ENCODE peak calls at places on chromosomes 5 and 9, in four cellular contexts. R is AG09319; T is central memory CD4-positive, alpha-beta T cell; D is left cardiac atrium. X is an unnamed sample.

GRCh38 chr5:61625682-61626620 is 293.9 kb downstream of the ZSWIM6 start:
- DNase-seq in T (no peak), D (peak), R (no peak), X (peak)

GRCh38 chr5:143350790-143351603 is 52.5 kb downstream of the NR3C1 start:
- DNase-seq in R (peak), T (no peak), D (no peak), X (no peak)

GRCh38 chr9:35820076-35820475 is 5.2 kb upstream of the HINT2 start:
- DNase-seq in R (no peak), D (no peak), T (no peak), X (no peak)

GRCh38 chr5:66440202-66440680 is 156.0 kb upstream of the MAST4 start:
- DNase-seq in D (peak), T (no peak), R (no peak), X (no peak)

GRCh38 chr5:83340511-83340918 is 131.0 kb upstream of the VCAN start:
- DNase-seq in T (peak), D (no peak), R (no peak), X (no peak)

GRCh38 chr9:71767421-71768321 is 642 bp downstream of the CEMIP2 start:
- DNase-seq in T (peak), D (peak), R (no peak), X (peak)

GRCh38 chr5:176414704-176415103 is 1.6 kb downstream of the CLTB start:
- DNase-seq in R (no peak), D (no peak), T (no peak), X (no peak)

GRCh38 chr9:102842421-102842820 is 152.7 kb upstream of the CYLC2 start:
- DNase-seq in D (no peak), T (no peak), R (no peak), X (no peak)

GRCh38 chr5:52876456-52876855 is 88.7 kb downstream of the ITGA1 start:
- DNase-seq in T (no peak), D (no peak), R (no peak), X (no peak)

GRCh38 chr5:56310711-56311204 is 77.6 kb upstream of the ANKRD55 start:
- DNase-seq in D (no peak), T (no peak), R (no peak), X (no peak)

GRCh38 chr5:58013542-58014258 is 446.2 kb downstream of the PLK2 start:
- DNase-seq in T (no peak), D (no peak), R (no peak), X (no peak)

GRCh38 chr9:133277467-133277866 is 2.5 kb upstream of the ABO start:
- DNase-seq in D (no peak), R (no peak), T (no peak), X (no peak)

GRCh38 chr9:80699551-80699998 is 989.8 kb downstream of the TLE1 start:
- DNase-seq in T (no peak), D (no peak), R (peak), X (no peak)

GRCh38 chr5:140480310-140481014 is 67.0 kb upstream of the EIF4EBP3 start:
- DNase-seq in D (no peak), R (peak), T (no peak), X (no peak)

X was measured in endothelial cell.